ENCODE peak calls at places on chromosomes 13 and 19, in seven cellular contexts. One of them, this sample, is unnamed.
A peak's percentile ranks its signal among the peaks of the same experiment; 100 is the strongest.

GRCh38 chr13:93450226-93450625 is 223.6 kb downstream of the GPC6 start:
- DNase-seq in tibial nerve: no peak
- DNase-seq in tibial artery: no peak
- DNase-seq in brain microvascular endothelial cell: no peak
- DNase-seq in HL-60: no peak
- DNase-seq in H7: no peak
- DNase-seq in lung: no peak
- DNase-seq in this sample: no peak

GRCh38 chr19:2722541-2723344 is 1.6 kb upstream of the DIRAS1 start:
- DNase-seq in tibial nerve: peak; percentile 17
- DNase-seq in tibial artery: peak; percentile 77
- DNase-seq in brain microvascular endothelial cell: peak; percentile 67
- DNase-seq in HL-60: peak; percentile 39
- DNase-seq in H7: peak; percentile 62
- DNase-seq in lung: no peak
- DNase-seq in this sample: peak; percentile 37

GRCh38 chr13:85333511-85333910 is 465.7 kb downstream of the SLITRK6 start:
- DNase-seq in tibial nerve: no peak
- DNase-seq in tibial artery: no peak
- DNase-seq in brain microvascular endothelial cell: no peak
- DNase-seq in HL-60: no peak
- DNase-seq in H7: no peak
- DNase-seq in lung: no peak
- DNase-seq in this sample: no peak

GRCh38 chr19:38221919-38222828 is 1.8 kb downstream of the DPF1 start:
- DNase-seq in tibial nerve: no peak
- DNase-seq in tibial artery: no peak
- DNase-seq in brain microvascular endothelial cell: no peak
- DNase-seq in HL-60: no peak
- DNase-seq in H7: peak; percentile 64
- DNase-seq in lung: no peak
- DNase-seq in this sample: no peak

GRCh38 chr13:77697208-77698103 is at the start of gene SLAIN1:
- DNase-seq in tibial nerve: peak; percentile 54
- DNase-seq in tibial artery: peak; percentile 73
- DNase-seq in brain microvascular endothelial cell: peak; percentile 16
- DNase-seq in HL-60: peak; percentile 59
- DNase-seq in H7: peak; percentile 94
- DNase-seq in lung: peak; percentile 80
- DNase-seq in this sample: no peak

GRCh38 chr19:2534374-2535050 is 58.6 kb downstream of the GADD45B start:
- DNase-seq in tibial nerve: no peak
- DNase-seq in tibial artery: no peak
- DNase-seq in brain microvascular endothelial cell: no peak
- DNase-seq in HL-60: no peak
- DNase-seq in H7: peak; percentile 19
- DNase-seq in lung: no peak
- DNase-seq in this sample: no peak

GRCh38 chr13:51158365-51158764 is 47.3 kb upstream of the C13orf42 start:
- DNase-seq in tibial nerve: no peak
- DNase-seq in tibial artery: no peak
- DNase-seq in brain microvascular endothelial cell: no peak
- DNase-seq in HL-60: no peak
- DNase-seq in H7: no peak
- DNase-seq in lung: no peak
- DNase-seq in this sample: no peak

GRCh38 chr19:45994456-45994988 is 745 bp upstream of the CCDC61 start:
- DNase-seq in tibial nerve: peak; percentile 31
- DNase-seq in tibial artery: no peak
- DNase-seq in brain microvascular endothelial cell: no peak
- DNase-seq in HL-60: no peak
- DNase-seq in H7: no peak
- DNase-seq in lung: no peak
- DNase-seq in this sample: no peak

GRCh38 chr13:24995225-24995804 is 100.6 kb upstream of the PABPC3 start:
- DNase-seq in tibial nerve: peak; percentile 76
- DNase-seq in tibial artery: peak; percentile 41
- DNase-seq in brain microvascular endothelial cell: peak; percentile 86
- DNase-seq in HL-60: peak; percentile 82
- DNase-seq in H7: peak; percentile 82
- DNase-seq in lung: peak; percentile 57
- DNase-seq in this sample: peak; percentile 29

GRCh38 chr19:24054044-24054935 is 32.7 kb upstream of the ZNF254 start:
- DNase-seq in tibial nerve: no peak
- DNase-seq in tibial artery: no peak
- DNase-seq in brain microvascular endothelial cell: peak; percentile 83
- DNase-seq in HL-60: no peak
- DNase-seq in H7: no peak
- DNase-seq in lung: no peak
- DNase-seq in this sample: peak; percentile 96

GRCh38 chr19:14978377-14978776 is 1.3 kb downstream of the SLC1A6 start:
- DNase-seq in tibial nerve: no peak
- DNase-seq in tibial artery: no peak
- DNase-seq in brain microvascular endothelial cell: no peak
- DNase-seq in HL-60: no peak
- DNase-seq in H7: no peak
- DNase-seq in lung: no peak
- DNase-seq in this sample: no peak

GRCh38 chr19:40251991-40252390 is 25.5 kb upstream of the CCNP start:
- DNase-seq in tibial nerve: no peak
- DNase-seq in tibial artery: no peak
- DNase-seq in brain microvascular endothelial cell: no peak
- DNase-seq in HL-60: no peak
- DNase-seq in H7: no peak
- DNase-seq in lung: no peak
- DNase-seq in this sample: no peak

GRCh38 chr13:40352385-40352778 is 314.1 kb downstream of the FOXO1 start:
- DNase-seq in tibial nerve: peak; percentile 47
- DNase-seq in tibial artery: peak; percentile 51
- DNase-seq in brain microvascular endothelial cell: no peak
- DNase-seq in HL-60: no peak
- DNase-seq in H7: no peak
- DNase-seq in lung: no peak
- DNase-seq in this sample: no peak

GRCh38 chr13:73874460-73874859 is 259.7 kb downstream of the KLF12 start:
- DNase-seq in tibial nerve: no peak
- DNase-seq in tibial artery: no peak
- DNase-seq in brain microvascular endothelial cell: no peak
- DNase-seq in HL-60: no peak
- DNase-seq in H7: no peak
- DNase-seq in lung: no peak
- DNase-seq in this sample: no peak

GRCh38 chr13:34842466-34842865 is 99.6 kb upstream of the NBEA start:
- DNase-seq in tibial nerve: no peak
- DNase-seq in tibial artery: no peak
- DNase-seq in brain microvascular endothelial cell: no peak
- DNase-seq in HL-60: no peak
- DNase-seq in H7: no peak
- DNase-seq in lung: no peak
- DNase-seq in this sample: no peak

GRCh38 chr19:4456843-4457653 is 546 bp downstream of the UBXN6 start:
- DNase-seq in tibial nerve: peak; percentile 28
- DNase-seq in tibial artery: no peak
- DNase-seq in brain microvascular endothelial cell: peak; percentile 22
- DNase-seq in HL-60: no peak
- DNase-seq in H7: peak; percentile 99
- DNase-seq in lung: no peak
- DNase-seq in this sample: no peak

GRCh38 chr19:23482829-23483228 is 87.6 kb upstream of the ZNF91 start:
- DNase-seq in tibial nerve: no peak
- DNase-seq in tibial artery: no peak
- DNase-seq in brain microvascular endothelial cell: no peak
- DNase-seq in HL-60: no peak
- DNase-seq in H7: no peak
- DNase-seq in lung: no peak
- DNase-seq in this sample: peak; percentile 39

GRCh38 chr13:103694471-103694870 is 628.3 kb upstream of the SLC10A2 start:
- DNase-seq in tibial nerve: no peak
- DNase-seq in tibial artery: no peak
- DNase-seq in brain microvascular endothelial cell: no peak
- DNase-seq in HL-60: no peak
- DNase-seq in H7: peak; percentile 16
- DNase-seq in lung: no peak
- DNase-seq in this sample: no peak

DNA sequence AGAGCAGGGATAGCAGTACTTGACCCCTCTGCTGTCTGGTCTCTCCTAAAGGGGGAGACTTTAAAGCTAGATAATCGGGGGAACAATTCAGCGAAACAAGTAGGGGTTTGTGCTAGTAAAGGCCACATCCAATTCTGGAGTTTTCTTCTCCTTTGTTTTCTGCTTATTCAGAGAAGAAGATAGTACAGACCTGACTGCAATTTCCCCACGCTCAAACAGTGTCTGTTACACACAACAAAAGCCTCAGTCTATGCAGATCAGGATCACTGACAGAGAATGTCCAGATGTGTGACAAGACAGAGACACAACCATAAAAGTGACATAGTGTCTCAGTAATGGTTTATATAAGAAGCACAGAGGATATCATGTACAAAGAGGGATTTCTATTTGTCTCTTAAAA is 70.8 kb upstream of the GTF3A start:
- DNase-seq in tibial nerve: no peak
- DNase-seq in tibial artery: no peak
- DNase-seq in brain microvascular endothelial cell: no peak
- DNase-seq in HL-60: no peak
- DNase-seq in H7: no peak
- DNase-seq in lung: no peak
- DNase-seq in this sample: no peak
- H3K27me3 ChIP-seq in tibial nerve: no peaks in the 10 kb centered on the region
- H3K27me3 ChIP-seq in tibial artery: no peaks in the 10 kb centered on the region
- H3K27me3 ChIP-seq in brain microvascular endothelial cell: no peaks in the 10 kb centered on the region
- H3K27me3 ChIP-seq in HL-60: peaks cover 2% of the 10 kb centered on the region
- H3K27me3 ChIP-seq in H7: no peaks in the 10 kb centered on the region
- H3K27me3 ChIP-seq in lung: no peaks in the 10 kb centered on the region
- H3K27me3 ChIP-seq in this sample: no peaks in the 10 kb centered on the region

GRCh38 chr19:1507763-1508506 is 4.9 kb downstream of the ADAMTSL5 start:
- DNase-seq in tibial nerve: peak; percentile 95
- DNase-seq in tibial artery: peak; percentile 91
- DNase-seq in brain microvascular endothelial cell: peak; percentile 95
- DNase-seq in HL-60: peak; percentile 76
- DNase-seq in H7: peak; percentile 100
- DNase-seq in lung: peak; percentile 91
- DNase-seq in this sample: peak; percentile 86
- H3K27me3 ChIP-seq in tibial nerve: no peaks in the 10 kb centered on the region
- H3K27me3 ChIP-seq in tibial artery: no peaks in the 10 kb centered on the region
- H3K27me3 ChIP-seq in brain microvascular endothelial cell: peaks cover 15% of the 10 kb centered on the region
- H3K27me3 ChIP-seq in HL-60: peaks cover 32% of the 10 kb centered on the region
- H3K27me3 ChIP-seq in H7: peaks cover 42% of the 10 kb centered on the region
- H3K27me3 ChIP-seq in lung: no peaks in the 10 kb centered on the region
- H3K27me3 ChIP-seq in this sample: no peaks in the 10 kb centered on the region

GRCh38 chr19:35141627-35142401 is 1.2 kb upstream of the FXYD7 start:
- DNase-seq in tibial nerve: no peak
- DNase-seq in tibial artery: no peak
- DNase-seq in brain microvascular endothelial cell: no peak
- DNase-seq in HL-60: no peak
- DNase-seq in H7: no peak
- DNase-seq in lung: no peak
- DNase-seq in this sample: no peak
- H3K27me3 ChIP-seq in tibial nerve: no peaks in the 10 kb centered on the region
- H3K27me3 ChIP-seq in tibial artery: no peaks in the 10 kb centered on the region
- H3K27me3 ChIP-seq in brain microvascular endothelial cell: peaks cover 23% of the 10 kb centered on the region
- H3K27me3 ChIP-seq in HL-60: peaks cover 12% of the 10 kb centered on the region
- H3K27me3 ChIP-seq in H7: peaks cover 27% of the 10 kb centered on the region
- H3K27me3 ChIP-seq in lung: no peaks in the 10 kb centered on the region
- H3K27me3 ChIP-seq in this sample: no peaks in the 10 kb centered on the region

GRCh38 chr13:112911883-112912282 is 57.1 kb upstream of the MCF2L start:
- DNase-seq in tibial nerve: no peak
- DNase-seq in tibial artery: no peak
- DNase-seq in brain microvascular endothelial cell: no peak
- DNase-seq in HL-60: no peak
- DNase-seq in H7: no peak
- DNase-seq in lung: no peak
- DNase-seq in this sample: no peak
- H3K27me3 ChIP-seq in tibial nerve: no peaks in the 10 kb centered on the region
- H3K27me3 ChIP-seq in tibial artery: no peaks in the 10 kb centered on the region
- H3K27me3 ChIP-seq in brain microvascular endothelial cell: peaks cover 3% of the 10 kb centered on the region
- H3K27me3 ChIP-seq in HL-60: peaks cover 28% of the 10 kb centered on the region
- H3K27me3 ChIP-seq in H7: no peaks in the 10 kb centered on the region
- H3K27me3 ChIP-seq in lung: no peaks in the 10 kb centered on the region
- H3K27me3 ChIP-seq in this sample: peaks cover 99% of the 10 kb centered on the region

GRCh38 chr13:111866731-111867245 is 200.2 kb upstream of the SOX1 start:
- DNase-seq in tibial nerve: no peak
- DNase-seq in tibial artery: no peak
- DNase-seq in brain microvascular endothelial cell: no peak
- DNase-seq in HL-60: no peak
- DNase-seq in H7: no peak
- DNase-seq in lung: no peak
- DNase-seq in this sample: no peak
- H3K27me3 ChIP-seq in tibial nerve: no peaks in the 10 kb centered on the region
- H3K27me3 ChIP-seq in tibial artery: no peaks in the 10 kb centered on the region
- H3K27me3 ChIP-seq in brain microvascular endothelial cell: no peaks in the 10 kb centered on the region
- H3K27me3 ChIP-seq in HL-60: peaks cover 2% of the 10 kb centered on the region
- H3K27me3 ChIP-seq in H7: no peaks in the 10 kb centered on the region
- H3K27me3 ChIP-seq in lung: no peaks in the 10 kb centered on the region
- H3K27me3 ChIP-seq in this sample: peaks cover 100% of the 10 kb centered on the region

GRCh38 chr19:13035820-13036365 is 40.6 kb downstream of the NFIX start:
- DNase-seq in tibial nerve: no peak
- DNase-seq in tibial artery: no peak
- DNase-seq in brain microvascular endothelial cell: no peak
- DNase-seq in HL-60: no peak
- DNase-seq in H7: no peak
- DNase-seq in lung: no peak
- DNase-seq in this sample: no peak
- H3K27me3 ChIP-seq in tibial nerve: no peaks in the 10 kb centered on the region
- H3K27me3 ChIP-seq in tibial artery: no peaks in the 10 kb centered on the region
- H3K27me3 ChIP-seq in brain microvascular endothelial cell: no peaks in the 10 kb centered on the region
- H3K27me3 ChIP-seq in HL-60: no peaks in the 10 kb centered on the region
- H3K27me3 ChIP-seq in H7: peaks cover 17% of the 10 kb centered on the region
- H3K27me3 ChIP-seq in lung: no peaks in the 10 kb centered on the region
- H3K27me3 ChIP-seq in this sample: peaks cover 9% of the 10 kb centered on the region